ENCODE peak calls at places on chromosomes 11 and 22, in eight cellular contexts. One of them, this sample, is unnamed.

GRCh38 chr11:64004590-64004984 is 18.3 kb downstream of the OTUB1 start:
- DNase-seq in T-helper 1 cell: no peak
- DNase-seq in right atrium auricular region: no peak
- DNase-seq in Right ventricle myocardium inferior: no peak
- DNase-seq in HCT116: no peak
- DNase-seq in fibroblast of lung: no peak
- DNase-seq in stimulated activated CD8-positive, alpha-beta memory T cell treated with anti-CD3 and anti-CD28 coated beads, Interleukin-4, amount 100 ng/mL, for 24 hours: no peak
- DNase-seq in Calu3: no peak
- DNase-seq in this sample: no peak

GRCh38 chr11:35916270-35916669 is 27.6 kb upstream of the LDLRAD3 start:
- DNase-seq in T-helper 1 cell: no peak
- DNase-seq in right atrium auricular region: no peak
- DNase-seq in Right ventricle myocardium inferior: no peak
- DNase-seq in HCT116: no peak
- DNase-seq in fibroblast of lung: no peak
- DNase-seq in stimulated activated CD8-positive, alpha-beta memory T cell treated with anti-CD3 and anti-CD28 coated beads, Interleukin-4, amount 100 ng/mL, for 24 hours: no peak
- DNase-seq in Calu3: no peak
- DNase-seq in this sample: no peak

GRCh38 chr22:43828711-43829447 is 16.8 kb upstream of the EFCAB6 start:
- DNase-seq in T-helper 1 cell: no peak
- DNase-seq in right atrium auricular region: peak
- DNase-seq in Right ventricle myocardium inferior: peak
- DNase-seq in HCT116: no peak
- DNase-seq in fibroblast of lung: peak
- DNase-seq in stimulated activated CD8-positive, alpha-beta memory T cell treated with anti-CD3 and anti-CD28 coated beads, Interleukin-4, amount 100 ng/mL, for 24 hours: no peak
- DNase-seq in Calu3: no peak
- DNase-seq in this sample: no peak

GRCh38 chr11:46377266-46377665 is 4.2 kb upstream of the MDK start:
- DNase-seq in T-helper 1 cell: no peak
- DNase-seq in right atrium auricular region: no peak
- DNase-seq in Right ventricle myocardium inferior: no peak
- DNase-seq in HCT116: no peak
- DNase-seq in fibroblast of lung: no peak
- DNase-seq in stimulated activated CD8-positive, alpha-beta memory T cell treated with anti-CD3 and anti-CD28 coated beads, Interleukin-4, amount 100 ng/mL, for 24 hours: no peak
- DNase-seq in Calu3: no peak
- DNase-seq in this sample: no peak

GRCh38 chr22:48744967-48745841 is 1082.5 kb downstream of the BRD1 start:
- DNase-seq in T-helper 1 cell: no peak
- DNase-seq in right atrium auricular region: peak
- DNase-seq in Right ventricle myocardium inferior: no peak
- DNase-seq in HCT116: no peak
- DNase-seq in fibroblast of lung: no peak
- DNase-seq in stimulated activated CD8-positive, alpha-beta memory T cell treated with anti-CD3 and anti-CD28 coated beads, Interleukin-4, amount 100 ng/mL, for 24 hours: no peak
- DNase-seq in Calu3: no peak
- DNase-seq in this sample: no peak

GRCh38 chr11:78770931-78771330 is 196.3 kb upstream of the NARS2 start:
- DNase-seq in T-helper 1 cell: no peak
- DNase-seq in right atrium auricular region: no peak
- DNase-seq in Right ventricle myocardium inferior: no peak
- DNase-seq in HCT116: no peak
- DNase-seq in fibroblast of lung: no peak
- DNase-seq in stimulated activated CD8-positive, alpha-beta memory T cell treated with anti-CD3 and anti-CD28 coated beads, Interleukin-4, amount 100 ng/mL, for 24 hours: no peak
- DNase-seq in Calu3: no peak
- DNase-seq in this sample: no peak

GRCh38 chr11:68977781-68978625 is 2.8 kb downstream of the MRGPRD start:
- DNase-seq in T-helper 1 cell: no peak
- DNase-seq in right atrium auricular region: no peak
- DNase-seq in Right ventricle myocardium inferior: no peak
- DNase-seq in HCT116: no peak
- DNase-seq in fibroblast of lung: no peak
- DNase-seq in stimulated activated CD8-positive, alpha-beta memory T cell treated with anti-CD3 and anti-CD28 coated beads, Interleukin-4, amount 100 ng/mL, for 24 hours: no peak
- DNase-seq in Calu3: no peak
- DNase-seq in this sample: no peak

GRCh38 chr22:27699676-27700075 is 101.9 kb downstream of the MN1 start:
- DNase-seq in T-helper 1 cell: no peak
- DNase-seq in right atrium auricular region: no peak
- DNase-seq in Right ventricle myocardium inferior: no peak
- DNase-seq in HCT116: no peak
- DNase-seq in fibroblast of lung: no peak
- DNase-seq in stimulated activated CD8-positive, alpha-beta memory T cell treated with anti-CD3 and anti-CD28 coated beads, Interleukin-4, amount 100 ng/mL, for 24 hours: no peak
- DNase-seq in Calu3: no peak
- DNase-seq in this sample: no peak

GRCh38 chr11:41784513-41785335 is 325.3 kb upstream of the LRRC4C start:
- DNase-seq in T-helper 1 cell: no peak
- DNase-seq in right atrium auricular region: no peak
- DNase-seq in Right ventricle myocardium inferior: no peak
- DNase-seq in HCT116: no peak
- DNase-seq in fibroblast of lung: no peak
- DNase-seq in stimulated activated CD8-positive, alpha-beta memory T cell treated with anti-CD3 and anti-CD28 coated beads, Interleukin-4, amount 100 ng/mL, for 24 hours: no peak
- DNase-seq in Calu3: no peak
- DNase-seq in this sample: no peak

GRCh38 chr11:704189-704798 is 1.7 kb upstream of the EPS8L2 start:
- DNase-seq in T-helper 1 cell: no peak
- DNase-seq in right atrium auricular region: no peak
- DNase-seq in Right ventricle myocardium inferior: no peak
- DNase-seq in HCT116: no peak
- DNase-seq in fibroblast of lung: no peak
- DNase-seq in stimulated activated CD8-positive, alpha-beta memory T cell treated with anti-CD3 and anti-CD28 coated beads, Interleukin-4, amount 100 ng/mL, for 24 hours: no peak
- DNase-seq in Calu3: no peak
- DNase-seq in this sample: no peak

GRCh38 chr22:19844423-19845368 is 10.0 kb downstream of the GNB1L start:
- DNase-seq in T-helper 1 cell: no peak
- DNase-seq in right atrium auricular region: peak
- DNase-seq in Right ventricle myocardium inferior: peak
- DNase-seq in HCT116: no peak
- DNase-seq in fibroblast of lung: no peak
- DNase-seq in stimulated activated CD8-positive, alpha-beta memory T cell treated with anti-CD3 and anti-CD28 coated beads, Interleukin-4, amount 100 ng/mL, for 24 hours: no peak
- DNase-seq in Calu3: no peak
- DNase-seq in this sample: no peak

GRCh38 chr22:43235445-43236400 is 48.8 kb upstream of the TTLL12 start:
- DNase-seq in T-helper 1 cell: no peak
- DNase-seq in right atrium auricular region: no peak
- DNase-seq in Right ventricle myocardium inferior: no peak
- DNase-seq in HCT116: no peak
- DNase-seq in fibroblast of lung: no peak
- DNase-seq in stimulated activated CD8-positive, alpha-beta memory T cell treated with anti-CD3 and anti-CD28 coated beads, Interleukin-4, amount 100 ng/mL, for 24 hours: no peak
- DNase-seq in Calu3: no peak
- DNase-seq in this sample: no peak

GRCh38 chr11:72848846-72849466 is 34.7 kb downstream of the ATG16L2 start:
- DNase-seq in T-helper 1 cell: peak
- DNase-seq in right atrium auricular region: no peak
- DNase-seq in Right ventricle myocardium inferior: no peak
- DNase-seq in HCT116: no peak
- DNase-seq in fibroblast of lung: peak
- DNase-seq in stimulated activated CD8-positive, alpha-beta memory T cell treated with anti-CD3 and anti-CD28 coated beads, Interleukin-4, amount 100 ng/mL, for 24 hours: no peak
- DNase-seq in Calu3: peak
- DNase-seq in this sample: peak

GRCh38 chr11:134576721-134577171 is 164.7 kb upstream of the B3GAT1 start:
- DNase-seq in T-helper 1 cell: no peak
- DNase-seq in right atrium auricular region: peak
- DNase-seq in Right ventricle myocardium inferior: no peak
- DNase-seq in HCT116: no peak
- DNase-seq in fibroblast of lung: no peak
- DNase-seq in stimulated activated CD8-positive, alpha-beta memory T cell treated with anti-CD3 and anti-CD28 coated beads, Interleukin-4, amount 100 ng/mL, for 24 hours: no peak
- DNase-seq in Calu3: no peak
- DNase-seq in this sample: no peak

GRCh38 chr11:76604652-76605241 is 65.8 kb downstream of the LRRC32 start:
- DNase-seq in T-helper 1 cell: no peak
- DNase-seq in right atrium auricular region: no peak
- DNase-seq in Right ventricle myocardium inferior: peak
- DNase-seq in HCT116: no peak
- DNase-seq in fibroblast of lung: peak
- DNase-seq in stimulated activated CD8-positive, alpha-beta memory T cell treated with anti-CD3 and anti-CD28 coated beads, Interleukin-4, amount 100 ng/mL, for 24 hours: no peak
- DNase-seq in Calu3: no peak
- DNase-seq in this sample: no peak

GRCh38 chr22:38997518-38997917 is 15.4 kb downstream of the APOBEC3B start:
- DNase-seq in T-helper 1 cell: no peak
- DNase-seq in right atrium auricular region: no peak
- DNase-seq in Right ventricle myocardium inferior: no peak
- DNase-seq in HCT116: no peak
- DNase-seq in fibroblast of lung: no peak
- DNase-seq in stimulated activated CD8-positive, alpha-beta memory T cell treated with anti-CD3 and anti-CD28 coated beads, Interleukin-4, amount 100 ng/mL, for 24 hours: no peak
- DNase-seq in Calu3: no peak
- DNase-seq in this sample: no peak

GRCh38 chr11:97336064-97336463 is 946.3 kb downstream of the JRKL start:
- DNase-seq in T-helper 1 cell: no peak
- DNase-seq in right atrium auricular region: no peak
- DNase-seq in Right ventricle myocardium inferior: no peak
- DNase-seq in HCT116: no peak
- DNase-seq in fibroblast of lung: no peak
- DNase-seq in stimulated activated CD8-positive, alpha-beta memory T cell treated with anti-CD3 and anti-CD28 coated beads, Interleukin-4, amount 100 ng/mL, for 24 hours: no peak
- DNase-seq in Calu3: no peak
- DNase-seq in this sample: no peak

GRCh38 chr11:662689-663274 is 25.7 kb downstream of the DRD4 start:
- DNase-seq in T-helper 1 cell: peak
- DNase-seq in right atrium auricular region: no peak
- DNase-seq in Right ventricle myocardium inferior: peak
- DNase-seq in HCT116: peak
- DNase-seq in fibroblast of lung: peak
- DNase-seq in stimulated activated CD8-positive, alpha-beta memory T cell treated with anti-CD3 and anti-CD28 coated beads, Interleukin-4, amount 100 ng/mL, for 24 hours: peak
- DNase-seq in Calu3: peak
- DNase-seq in this sample: peak

GRCh38 chr22:27499121-27499520 is 302.4 kb downstream of the MN1 start:
- DNase-seq in T-helper 1 cell: no peak
- DNase-seq in right atrium auricular region: no peak
- DNase-seq in Right ventricle myocardium inferior: no peak
- DNase-seq in HCT116: no peak
- DNase-seq in fibroblast of lung: no peak
- DNase-seq in stimulated activated CD8-positive, alpha-beta memory T cell treated with anti-CD3 and anti-CD28 coated beads, Interleukin-4, amount 100 ng/mL, for 24 hours: no peak
- DNase-seq in Calu3: no peak
- DNase-seq in this sample: no peak